ENCODE peak calls at places on chromosome 14, in five cellular contexts. D, M, G, A and Q are unnamed samples.

GRCh38 chr14:89489796-89490506 is 72.9 kb upstream of the FOXN3 start:
- DNase-seq in D (no peak), M (no peak), G (no peak), A (no peak), Q (no peak)

GRCh38 chr14:103923863-103924262 is 4.4 kb upstream of the TDRD9 start:
- DNase-seq in D (peak; percentile 30), M (no peak), G (no peak), A (no peak), Q (no peak)

GRCh38 chr14:80764496-80764895 is 177.0 kb downstream of the CEP128 start:
- DNase-seq in D (no peak), M (no peak), G (no peak), A (no peak), Q (no peak)

GRCh38 chr14:98189077-98189476 is 1082.9 kb downstream of the BCL11B start:
- DNase-seq in D (no peak), M (no peak), G (no peak), A (no peak), Q (no peak)

GRCh38 chr14:80456200-80456599 is 244.9 kb upstream of the DIO2 start:
- DNase-seq in D (no peak), M (no peak), G (no peak), A (no peak), Q (no peak)

GRCh38 chr14:62117010-62117717 is 354.9 kb downstream of the SNAPC1 start:
- DNase-seq in D (peak; percentile 59), M (peak; percentile 24), G (peak; percentile 28), A (peak; percentile 93), Q (peak; percentile 61)

GRCh38 chr14:68770051-68770450 is 22.8 kb downstream of the ZFP36L1 start:
- DNase-seq in D (no peak), M (no peak), G (no peak), A (no peak), Q (no peak)

GRCh38 chr14:58863576-58864345 is 226.0 kb downstream of the DACT1 start:
- DNase-seq in D (no peak), M (no peak), G (no peak), A (no peak), Q (no peak)

GRCh38 chr14:64218344-64219240 is 75.6 kb downstream of the ESR2 start:
- DNase-seq in D (no peak), M (no peak), G (no peak), A (peak; percentile 30), Q (no peak)

GRCh38 chr14:74647834-74648361 is 35.9 kb upstream of the LTBP2 start:
- DNase-seq in D (peak; percentile 46), M (no peak), G (no peak), A (no peak), Q (no peak)

GRCh38 chr14:57182760-57183503 is 85.8 kb downstream of the EXOC5 start:
- DNase-seq in D (peak; percentile 38), M (no peak), G (no peak), A (peak; percentile 28), Q (peak; percentile 31)

GRCh38 chr14:99447739-99448138 is 32.9 kb downstream of the SETD3 start:
- DNase-seq in D (no peak), M (no peak), G (no peak), A (no peak), Q (no peak)

GRCh38 chr14:22339277-22339676 is 249.7 kb downstream of the DAD1 start:
- DNase-seq in D (no peak), M (no peak), G (no peak), A (no peak), Q (no peak)

GRCh38 chr14:58697266-58697926 is 59.6 kb downstream of the DACT1 start:
- DNase-seq in D (no peak), M (no peak), G (no peak), A (no peak), Q (no peak)

GRCh38 chr14:92501891-92502351 is 11.7 kb upstream of the RIN3 start:
- DNase-seq in D (no peak), M (no peak), G (no peak), A (no peak), Q (no peak)

GRCh38 chr14:90177537-90178189 is 78.7 kb upstream of the PSMC1 start:
- DNase-seq in D (no peak), M (no peak), G (no peak), A (no peak), Q (no peak)

GRCh38 chr14:61749867-61750266 is 12.4 kb upstream of the SNAPC1 start:
- DNase-seq in D (peak; percentile 27), M (no peak), G (no peak), A (peak; percentile 60), Q (no peak)

GRCh38 chr14:69335421-69335820 is 62.7 kb downstream of the ERH start:
- DNase-seq in D (no peak), M (no peak), G (no peak), A (no peak), Q (no peak)

GRCh38 chr14:92252291-92252690 is 70.7 kb upstream of the SLC24A4 start:
- DNase-seq in D (peak; percentile 9), M (no peak), G (no peak), A (no peak), Q (no peak)

GRCh38 chr14:76920572-76921175 is 94.5 kb downstream of the LRRC74A start:
- DNase-seq in D (peak; percentile 84), M (no peak), G (no peak), A (no peak), Q (peak; percentile 32)

GRCh38 chr14:23387916-23388882 is 11.4 kb downstream of the CMTM5 start:
- DNase-seq in D (no peak), M (no peak), G (no peak), A (no peak), Q (no peak)

GRCh38 chr14:90726656-90727055 is 89.6 kb downstream of the TTC7B start:
- DNase-seq in D (no peak), M (no peak), G (no peak), A (peak; percentile 6), Q (no peak)

GRCh38 chr14:79972230-79972629 is 239.1 kb downstream of the DIO2 start:
- DNase-seq in D (no peak), M (no peak), G (no peak), A (no peak), Q (no peak)

GRCh38 chr14:29545714-29546113 is 381.9 kb downstream of the PRKD1 start:
- DNase-seq in D (no peak), M (no peak), G (no peak), A (no peak), Q (no peak)

GRCh38 chr14:95045836-95046430 is 111.4 kb downstream of the DICER1 start:
- DNase-seq in D (no peak), M (no peak), G (no peak), A (no peak), Q (no peak)

GRCh38 chr14:55136868-55137785 is 8.1 kb downstream of the LGALS3 start:
- DNase-seq in D (no peak), M (no peak), G (no peak), A (no peak), Q (no peak)

GRCh38 chr14:98903371-98903770 is 368.6 kb downstream of the BCL11B start:
- DNase-seq in D (no peak), M (no peak), G (no peak), A (no peak), Q (no peak)

GRCh38 chr14:96135285-96135684 is 69.4 kb upstream of the BDKRB2 start:
- DNase-seq in D (no peak), M (no peak), G (no peak), A (no peak), Q (no peak)

GRCh38 chr14:38143651-38144505 is 63.8 kb upstream of the SSTR1 start:
- DNase-seq in D (no peak), M (no peak), G (no peak), A (no peak), Q (no peak)

GRCh38 chr14:96098999-96099335 is 59.8 kb downstream of the C14orf132 start:
- DNase-seq in D (no peak), M (no peak), G (no peak), A (no peak), Q (no peak)

GRCh38 chr14:95663226-95663797 is 22.9 kb upstream of the TCL1B start:
- DNase-seq in D (no peak), M (no peak), G (no peak), A (no peak), Q (peak; percentile 77)

GRCh38 chr14:51922624-51923023 is 62.2 kb downstream of the GNG2 start:
- DNase-seq in D (no peak), M (no peak), G (no peak), A (no peak), Q (no peak)

GRCh38 chr14:77638738-77639137 is 22.3 kb upstream of the SPTLC2 start:
- DNase-seq in D (no peak), M (no peak), G (no peak), A (no peak), Q (no peak)

GRCh38 chr14:91927216-91927615 is 20.3 kb downstream of the FBLN5 start:
- DNase-seq in D (no peak), M (no peak), G (no peak), A (no peak), Q (no peak)

GRCh38 chr14:104680806-104681688 is 8.4 kb upstream of the INF2 start:
- DNase-seq in D (no peak), M (no peak), G (no peak), A (peak; percentile 55), Q (peak; percentile 82)